ENCODE peak calls at places on chromosome 22, in eight cellular contexts. Q is uterus; C is sigmoid colon; T is NB4; M is chondrocyte; S is CD4-positive, alpha-beta T cell; N is GM20000; W is endothelial cell. F is an unnamed sample.
A peak's percentile ranks its signal among the peaks of the same experiment; 100 is the strongest.

GRCh38 chr22:26466196-26466595 is 17.4 kb downstream of the HPS4 start:
- DNase-seq in Q (no peak), S (no peak), M (no peak), C (no peak), T (no peak), W (no peak), N (no peak), F (no peak)

GRCh38 chr22:27836181-27836580 is 34.6 kb upstream of the MN1 start:
- DNase-seq in W (no peak), T (no peak), M (no peak), N (no peak), S (no peak), Q (no peak), C (peak; percentile 42), F (no peak)

GRCh38 chr22:48515571-48516200 is 1312.0 kb downstream of the BRD1 start:
- DNase-seq in T (no peak), N (no peak), Q (no peak), C (no peak), M (no peak), W (no peak), S (no peak), F (no peak)

GRCh38 chr22:29917052-29917902 is 34.3 kb downstream of the MTMR3 start:
- DNase-seq in C (peak; percentile 69), S (no peak), M (no peak), Q (no peak), T (peak; percentile 9), W (no peak), N (no peak), F (no peak)

GRCh38 chr22:25362215-25362882 is 142.9 kb downstream of the CRYBB2 start:
- DNase-seq in W (peak; percentile 95), Q (peak; percentile 33), T (peak; percentile 66), M (peak; percentile 83), N (peak; percentile 87), S (peak; percentile 45), C (peak; percentile 77), F (peak; percentile 87)

GRCh38 chr22:24410110-24410856 is 17.1 kb upstream of the ADORA2A start:
- DNase-seq in Q (no peak), M (no peak), N (no peak), W (no peak), T (peak; percentile 48), C (no peak), S (no peak), F (no peak)

GRCh38 chr22:39242809-39243442 is 1.9 kb downstream of the PDGFB start:
- DNase-seq in C (no peak), M (no peak), T (no peak), N (no peak), Q (no peak), W (no peak), S (peak; percentile 37), F (no peak)

GRCh38 chr22:44462246-44463015 is 35.6 kb downstream of the RTL6 start:
- DNase-seq in S (no peak), C (no peak), N (no peak), T (no peak), M (no peak), Q (no peak), W (no peak), F (no peak)

GRCh38 chr22:48391171-48391711 is 1436.4 kb downstream of the BRD1 start:
- DNase-seq in W (no peak), T (no peak), C (peak; percentile 37), Q (no peak), M (no peak), S (no peak), N (no peak), F (no peak)

GRCh38 chr22:37633082-37633692 is 6.3 kb upstream of the SH3BP1 start:
- DNase-seq in T (peak; percentile 62), C (no peak), Q (no peak), W (no peak), S (no peak), N (peak; percentile 90), M (no peak), F (no peak)

GRCh38 chr22:36329217-36330078 is 58.3 kb downstream of the MYH9 start:
- DNase-seq in M (no peak), S (peak; percentile 60), W (peak; percentile 76), C (no peak), T (peak; percentile 96), N (no peak), Q (peak; percentile 88), F (peak; percentile 47)

GRCh38 chr22:25736378-25737011 is 5.5 kb upstream of the MYO18B start:
- DNase-seq in S (no peak), M (no peak), N (no peak), T (peak; percentile 44), Q (no peak), W (no peak), C (no peak), F (no peak)

GRCh38 chr22:50141462-50141861 is 29.1 kb upstream of the PANX2 start:
- DNase-seq in S (no peak), C (no peak), T (no peak), W (no peak), Q (no peak), N (no peak), M (no peak), F (no peak)
- TF ChIP-seq CTCF in S (no peak), C (no peak), T (no peak), W (no peak), Q (no peak), N (no peak), M (no peak), F (no peak)

GRCh38 chr22:32202539-32203180 is 2.2 kb downstream of the RFPL2 start:
- DNase-seq in Q (no peak), S (no peak), N (no peak), T (peak; percentile 66), M (no peak), W (peak; percentile 65), C (no peak), F (peak; percentile 62)
- TF ChIP-seq CTCF in Q (no peak), S (peak; percentile 35), N (no peak), T (peak; percentile 56), M (peak; percentile 76), W (peak; percentile 63), C (peak; percentile 35), F (peak; percentile 51)

GRCh38 chr22:19501897-19502447 is 22.2 kb downstream of the CLDN5 start:
- DNase-seq in W (no peak), M (no peak), C (no peak), T (no peak), Q (no peak), S (no peak), N (no peak), F (no peak)

GRCh38 chr22:19505735-19506126 is 18.5 kb downstream of the CLDN5 start:
- DNase-seq in Q (no peak), W (no peak), S (no peak), N (no peak), C (no peak), T (no peak), M (peak; percentile 39), F (no peak)

GRCh38 chr22:19503367-19503766 is 20.8 kb downstream of the CLDN5 start:
- DNase-seq in T (no peak), W (no peak), M (peak; percentile 28), S (no peak), Q (no peak), C (no peak), N (no peak), F (no peak)

GRCh38 chr22:19504900-19505734 is 19.1 kb downstream of the CLDN5 start:
- DNase-seq in T (no peak), Q (no peak), M (peak; percentile 72), N (no peak), C (no peak), W (no peak), S (no peak), F (no peak)

DNA sequence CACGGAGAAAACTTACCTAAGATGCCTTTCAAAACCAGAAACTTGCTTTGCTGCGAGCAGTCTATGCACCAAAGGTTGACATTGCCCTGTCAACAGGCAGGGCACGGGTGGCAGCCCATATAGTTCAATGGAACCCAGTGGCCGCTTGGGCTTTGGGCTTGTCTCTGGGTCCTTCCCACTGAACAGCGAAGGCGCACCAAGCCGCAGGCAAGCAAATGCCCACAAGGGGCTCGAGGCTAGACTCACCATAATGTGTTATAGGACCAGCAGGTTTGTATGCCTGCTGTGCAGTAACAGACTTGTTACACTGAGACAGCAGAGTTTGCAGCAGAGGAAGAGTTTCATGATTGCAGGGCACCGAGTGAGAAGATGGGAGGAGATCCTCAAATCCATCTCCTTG is 20.3 kb downstream of the CLDN5 start:
- DNase-seq in T (peak; percentile 37), M (peak; percentile 46), Q (no peak), N (no peak), S (no peak), W (peak; percentile 33), C (no peak), F (no peak)
- TF ChIP-seq CTCF in T (no peak), M (no peak), Q (no peak), N (no peak), S (no peak), W (peak; percentile 39), C (no peak), F (no peak)

GRCh38 chr22:31995046-31995445 is 48.0 kb upstream of the SLC5A1 start:
- DNase-seq in Q (no peak), M (no peak), N (no peak), W (no peak), C (no peak), T (peak; percentile 25), S (no peak), F (no peak)
- TF ChIP-seq CTCF in Q (no peak), M (peak; percentile 42), N (no peak), W (peak; percentile 59), C (no peak), T (peak; percentile 3), S (no peak), F (no peak)

GRCh38 chr22:45512363-45512762 is 9.7 kb downstream of the FBLN1 start:
- DNase-seq in M (no peak), Q (no peak), S (no peak), C (no peak), T (no peak), W (no peak), N (no peak), F (no peak)
- TF ChIP-seq CTCF in M (peak; percentile 23), Q (no peak), S (no peak), C (no peak), T (no peak), W (no peak), N (no peak), F (no peak)

DNA sequence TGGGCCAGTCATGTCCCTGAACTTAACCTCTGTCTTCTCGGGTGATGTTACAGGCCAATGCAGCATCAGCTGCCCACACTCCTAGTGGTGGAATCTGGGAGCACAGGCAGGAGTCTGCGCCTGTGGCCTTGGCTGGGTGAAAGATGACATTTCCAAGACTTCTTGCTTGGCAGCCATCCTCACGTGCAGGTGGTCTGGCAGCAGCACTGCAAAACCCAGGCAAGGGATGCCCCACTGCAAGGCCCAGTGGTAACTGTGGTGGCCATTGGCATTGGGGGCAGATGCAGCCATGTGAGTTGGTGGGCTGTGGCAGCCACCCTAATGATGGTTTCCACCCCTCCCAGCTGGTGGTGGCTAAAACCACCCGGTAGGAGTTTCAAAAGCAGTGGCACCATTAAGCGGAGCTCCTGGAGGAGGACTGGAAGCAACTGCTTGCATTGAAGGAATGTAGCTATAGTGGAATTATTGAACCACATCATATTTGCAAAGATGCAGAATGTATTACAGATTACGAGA is 120.5 kb upstream of the TOP3B start:
- DNase-seq in Q (no peak), W (peak; percentile 62), M (no peak), N (no peak), T (peak; percentile 35), S (no peak), C (no peak), F (peak; percentile 46)
- TF ChIP-seq CTCF in Q (no peak), W (peak; percentile 81), M (peak; percentile 54), N (no peak), T (peak; percentile 46), S (no peak), C (no peak), F (peak; percentile 53)